ENCODE peak calls at places on chromosomes 13 and 19, in four cellular contexts. R, L, U and T are unnamed samples.

GRCh38 chr13:64534302-64534701 is 2695.8 kb downstream of the PCDH9 start:
- DNase-seq in U (no peak), R (no peak), L (no peak), T (no peak)

GRCh38 chr13:97272526-97272925 is 50.4 kb downstream of the MBNL2 start:
- DNase-seq in L (no peak), U (no peak), R (no peak), T (no peak)

GRCh38 chr19:44719262-44719701 is 20.3 kb downstream of the CEACAM16 start:
- DNase-seq in L (no peak), R (no peak), U (no peak), T (no peak)

GRCh38 chr19:41595258-41595889 is 19.4 kb downstream of the CEACAM21 start:
- DNase-seq in L (peak; percentile 65), R (peak; percentile 46), U (no peak), T (no peak)

GRCh38 chr19:638901-639250 is 803 bp upstream of the FGF22 start:
- DNase-seq in R (no peak), U (no peak), L (no peak), T (no peak)

GRCh38 chr13:110557610-110558305 is 3.8 kb downstream of the RAB20 start:
- DNase-seq in U (no peak), R (no peak), L (no peak), T (no peak)

GRCh38 chr19:10789876-10790275 is 46.1 kb downstream of the TMED1 start:
- DNase-seq in L (no peak), U (no peak), R (no peak), T (no peak)

GRCh38 chr13:42101821-42102580 is 53.6 kb downstream of the DGKH start:
- DNase-seq in L (no peak), R (no peak), U (no peak), T (no peak)